ENCODE peak calls at places on chromosomes 12 and 14, in seven cellular contexts. V, T, O, C, A, W and X are unnamed samples.

GRCh38 chr12:111366583-111366982 is 2.3 kb downstream of the PHETA1 start:
- DNase-seq in V (no peak), T (no peak), O (no peak), C (no peak), A (no peak), W (no peak), X (no peak)

GRCh38 chr14:93533437-93533836 is 102.7 kb downstream of the UNC79 start:
- DNase-seq in V (no peak), T (no peak), O (no peak), C (no peak), A (no peak), W (no peak), X (no peak)

GRCh38 chr12:66269757-66270383 is 32.4 kb upstream of the HELB start:
- DNase-seq in V (no peak), T (peak), O (no peak), C (peak), A (no peak), W (no peak), X (no peak)

GRCh38 chr14:79567306-79567705 is 644.0 kb downstream of the DIO2 start:
- DNase-seq in V (no peak), T (no peak), O (no peak), C (no peak), A (no peak), W (no peak), X (no peak)

GRCh38 chr14:104665663-104666522 is 23.5 kb upstream of the INF2 start:
- DNase-seq in V (peak), T (no peak), O (no peak), C (peak), A (no peak), W (no peak), X (no peak)

GRCh38 chr14:92507174-92507768 is 6.3 kb upstream of the RIN3 start:
- DNase-seq in V (peak), T (no peak), O (no peak), C (peak), A (no peak), W (no peak), X (peak)

GRCh38 chr14:49865431-49865859 is 12.9 kb upstream of the NEMF start:
- DNase-seq in V (peak), T (no peak), O (peak), C (peak), A (peak), W (peak), X (peak)

GRCh38 chr14:76918176-76918750 is 92.1 kb downstream of the LRRC74A start:
- DNase-seq in V (peak), T (peak), O (no peak), C (no peak), A (no peak), W (no peak), X (peak)

GRCh38 chr14:104642540-104642868 is 37.9 kb upstream of the TMEM179 start:
- DNase-seq in V (no peak), T (no peak), O (no peak), C (no peak), A (no peak), W (no peak), X (no peak)

GRCh38 chr14:101201535-101202125 is 298.1 kb upstream of the RTL1 start:
- DNase-seq in V (peak), T (no peak), O (no peak), C (no peak), A (no peak), W (no peak), X (peak)

GRCh38 chr12:94874986-94875312 is 128.5 kb downstream of the NDUFA12 start:
- DNase-seq in V (no peak), T (no peak), O (no peak), C (no peak), A (no peak), W (no peak), X (no peak)

GRCh38 chr12:123059501-123059900 is 79.0 kb downstream of the ARL6IP4 start:
- DNase-seq in V (no peak), T (no peak), O (no peak), C (no peak), A (no peak), W (no peak), X (no peak)

GRCh38 chr12:88903333-88903732 is 323.1 kb upstream of the KITLG start:
- DNase-seq in V (no peak), T (no peak), O (no peak), C (no peak), A (no peak), W (no peak), X (no peak)

GRCh38 chr14:77314539-77314938 is 6.1 kb downstream of the POMT2 start:
- DNase-seq in V (no peak), T (no peak), O (no peak), C (no peak), A (no peak), W (no peak), X (no peak)

GRCh38 chr12:111276189-111276588 is 92.7 kb downstream of the PHETA1 start:
- DNase-seq in V (no peak), T (no peak), O (no peak), C (no peak), A (no peak), W (no peak), X (no peak)

GRCh38 chr12:44930972-44931600 is 55.0 kb upstream of the NELL2 start:
- DNase-seq in V (no peak), T (peak), O (no peak), C (no peak), A (no peak), W (no peak), X (no peak)

GRCh38 chr14:60514378-60515243 is 5.7 kb downstream of the SIX6 start:
- DNase-seq in V (no peak), T (peak), O (peak), C (peak), A (no peak), W (no peak), X (no peak)

GRCh38 chr14:75084513-75084912 is 15.1 kb downstream of the ZC2HC1C start:
- DNase-seq in V (no peak), T (peak), O (no peak), C (no peak), A (no peak), W (no peak), X (no peak)